ENCODE peak calls at places on chromosomes 6 and 20, in eight cellular contexts. T, Y, X, P, W, K, L and Q are unnamed samples.

GRCh38 chr6:32700391-32701040 is 34.1 kb upstream of the HLA-DQB1 start:
- DNase-seq in Y (no peak), K (peak; percentile 22), P (peak; percentile 25), W (peak; percentile 66), X (peak; percentile 72), T (peak; percentile 11), L (peak; percentile 68), Q (peak; percentile 63)

GRCh38 chr6:109178921-109179320 is 83.6 kb downstream of the CEP57L1 start:
- DNase-seq in T (no peak), X (peak; percentile 25), K (no peak), L (no peak), P (no peak), W (no peak), Y (no peak), Q (no peak)

GRCh38 chr6:133062077-133062476 is 179.1 kb upstream of the EYA4 start:
- DNase-seq in L (no peak), W (peak; percentile 88), T (peak; percentile 56), X (peak; percentile 99), K (no peak), P (peak; percentile 93), Y (no peak), Q (peak; percentile 16)

GRCh38 chr20:35663516-35663812 is 1.2 kb downstream of the CPNE1 start:
- DNase-seq in K (no peak), T (peak; percentile 11), X (peak; percentile 43), L (no peak), W (peak; percentile 14), P (peak; percentile 25), Y (no peak), Q (no peak)

GRCh38 chr6:16043171-16044142 is 85.4 kb upstream of the MYLIP start:
- DNase-seq in P (no peak), T (no peak), X (peak; percentile 19), W (no peak), K (no peak), Y (no peak), L (no peak), Q (no peak)

GRCh38 chr6:113447088-113447831 is 409.9 kb upstream of the MARCKS start:
- DNase-seq in W (peak; percentile 89), L (no peak), T (peak; percentile 88), P (peak; percentile 95), K (no peak), Y (no peak), X (peak; percentile 94), Q (peak; percentile 90)

GRCh38 chr6:165876568-165876967 is 213.5 kb upstream of the PDE10A start:
- DNase-seq in X (peak; percentile 45), T (peak; percentile 26), K (no peak), Y (no peak), L (no peak), P (peak; percentile 6), W (peak; percentile 16), Q (peak; percentile 17)

GRCh38 chr6:150196942-150197745 is 54.3 kb downstream of the PPP1R14C start:
- DNase-seq in P (no peak), K (no peak), L (no peak), T (no peak), Y (no peak), W (no peak), X (no peak), Q (no peak)

GRCh38 chr6:128605961-128606360 is 85.6 kb upstream of the PTPRK start:
- DNase-seq in P (peak; percentile 8), L (no peak), Y (no peak), T (no peak), W (no peak), X (peak; percentile 48), K (no peak), Q (peak; percentile 73)

GRCh38 chr6:53728570-53729194 is 63.1 kb upstream of the KLHL31 start:
- DNase-seq in W (peak; percentile 45), P (no peak), T (peak; percentile 33), K (peak; percentile 49), Y (no peak), X (peak; percentile 42), L (peak; percentile 60), Q (peak; percentile 31)

GRCh38 chr6:53723331-53723730 is 57.8 kb upstream of the KLHL31 start:
- DNase-seq in Y (no peak), T (no peak), K (no peak), P (no peak), W (no peak), L (no peak), X (no peak), Q (no peak)

GRCh38 chr6:53727748-53728147 is 62.2 kb upstream of the KLHL31 start:
- DNase-seq in K (no peak), Y (no peak), W (no peak), P (peak; percentile 81), L (no peak), T (peak; percentile 8), X (peak; percentile 10), Q (peak; percentile 59)

GRCh38 chr6:53724501-53724900 is 58.9 kb upstream of the KLHL31 start:
- DNase-seq in T (no peak), K (no peak), Y (no peak), W (no peak), P (no peak), L (peak; percentile 64), X (no peak), Q (no peak)

GRCh38 chr6:53725791-53726575 is 60.4 kb upstream of the KLHL31 start:
- DNase-seq in Y (peak; percentile 74), W (peak; percentile 69), P (peak; percentile 27), X (peak; percentile 64), L (peak; percentile 83), K (peak; percentile 84), T (peak; percentile 45), Q (peak; percentile 64)
- TF ChIP-seq CTCF in Y (peak; percentile 78), W (peak; percentile 99), P (peak; percentile 86), X (peak; percentile 92), L (peak; percentile 95), K (peak; percentile 92), T (peak; percentile 99), Q (peak; percentile 92)

GRCh38 chr20:25623736-25624499 is at the start of gene NANP:
- DNase-seq in L (peak; percentile 94), Y (peak; percentile 95), W (peak; percentile 99), K (peak; percentile 95), T (peak; percentile 99), X (peak; percentile 97), P (peak; percentile 94), Q (peak; percentile 98)
- TF ChIP-seq CTCF in L (no peak), Y (no peak), W (no peak), K (peak; percentile 7), T (no peak), X (no peak), P (no peak), Q (no peak)

DNA sequence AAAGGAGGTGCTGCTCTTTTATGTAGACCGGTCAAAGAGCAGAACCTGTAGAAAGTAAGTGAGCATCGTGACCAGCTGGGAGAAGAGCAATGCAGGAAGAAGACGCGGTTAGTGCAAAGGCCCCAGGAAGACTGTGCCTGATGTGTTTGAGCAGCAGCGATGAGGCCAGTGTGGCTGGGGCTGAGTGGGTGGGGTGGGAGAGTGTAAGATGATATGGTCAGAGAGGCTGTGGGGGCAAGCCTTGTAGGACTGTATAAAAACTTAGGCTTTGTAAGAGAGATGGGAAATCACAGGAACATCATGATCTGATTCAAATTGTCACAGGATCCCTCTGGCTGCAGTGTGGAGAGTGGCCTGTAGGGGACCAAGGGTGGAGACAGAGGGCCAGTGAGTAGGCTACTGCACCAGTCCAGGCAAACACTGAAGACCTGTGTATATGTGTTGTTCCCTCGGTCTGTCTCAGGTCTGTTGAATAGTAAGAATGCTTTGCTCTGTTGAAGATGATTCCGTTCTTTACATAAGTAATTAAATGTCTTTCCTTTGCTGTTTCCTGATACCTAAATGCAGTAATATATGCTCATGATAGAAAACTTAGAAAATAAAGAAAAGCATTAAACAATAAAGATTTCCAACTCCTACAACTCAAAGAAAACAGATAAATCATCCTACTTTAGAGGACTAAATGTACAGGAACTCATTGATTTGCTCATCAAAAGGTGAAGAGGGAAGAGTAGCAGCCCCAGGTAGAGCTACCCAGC is 23.6 kb upstream of the WFDC2 start:
- DNase-seq in Y (no peak), K (no peak), W (no peak), L (peak; percentile 65), X (peak; percentile 15), T (no peak), P (no peak), Q (peak; percentile 9)
- TF ChIP-seq CTCF in Y (peak; percentile 16), K (peak; percentile 31), W (peak; percentile 49), L (peak; percentile 75), X (peak; percentile 58), T (peak; percentile 80), P (peak; percentile 52), Q (peak; percentile 60)

GRCh38 chr20:44522841-44523240 is 971 bp upstream of the SERINC3 start:
- DNase-seq in Y (no peak), K (no peak), L (no peak), X (no peak), P (no peak), W (no peak), T (no peak), Q (no peak)

GRCh38 chr20:44517454-44517853 is 4.4 kb downstream of the SERINC3 start:
- DNase-seq in Y (no peak), T (no peak), K (no peak), W (no peak), X (no peak), P (no peak), L (no peak), Q (no peak)

GRCh38 chr20:44526129-44526528 is 4.3 kb upstream of the SERINC3 start:
- DNase-seq in W (peak; percentile 47), K (no peak), Y (no peak), X (peak; percentile 58), P (peak; percentile 67), T (peak; percentile 48), L (peak; percentile 60), Q (peak; percentile 55)

GRCh38 chr20:44523746-44524145 is 1.9 kb upstream of the SERINC3 start:
- DNase-seq in W (no peak), T (no peak), P (no peak), Y (no peak), L (no peak), K (no peak), X (no peak), Q (no peak)

GRCh38 chr20:44521484-44522481 is at the start of gene SERINC3:
- DNase-seq in T (peak; percentile 93), P (peak; percentile 92), K (peak; percentile 96), Y (peak; percentile 97), L (peak; percentile 93), W (peak; percentile 97), X (peak; percentile 96), Q (peak; percentile 93)
- TF ChIP-seq CTCF in T (no peak), P (peak; percentile 22), K (peak; percentile 31), Y (no peak), L (peak; percentile 46), W (peak; percentile 20), X (peak; percentile 10), Q (peak; percentile 22)

DNA sequence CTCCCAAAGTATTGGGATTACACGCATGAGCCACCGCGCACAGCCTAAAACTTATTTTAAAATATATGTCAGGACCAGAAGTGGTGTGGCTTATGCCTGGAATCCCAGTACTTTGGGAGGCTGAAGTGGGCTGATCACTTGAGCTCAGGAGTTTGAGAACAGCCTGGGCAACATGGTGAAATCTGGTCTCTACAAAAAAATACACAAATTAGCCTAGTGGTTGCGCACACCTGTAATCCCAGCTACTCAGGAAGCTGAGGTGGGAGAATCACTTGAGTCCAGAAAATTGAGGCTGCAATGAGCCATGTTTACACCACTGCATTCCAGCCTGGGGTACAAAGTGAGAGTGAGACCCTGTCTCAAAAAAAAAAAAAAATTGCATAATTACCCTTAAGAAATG is 13.7 kb downstream of the PXT1 start:
- DNase-seq in X (no peak), T (no peak), P (no peak), W (no peak), L (no peak), Y (no peak), K (no peak), Q (no peak)
- TF ChIP-seq CTCF in X (peak; percentile 28), T (peak; percentile 47), P (peak; percentile 31), W (peak; percentile 49), L (no peak), Y (peak; percentile 25), K (peak; percentile 30), Q (peak; percentile 32)